ENCODE peak calls at places on chromosomes 12 and 14, in five cellular contexts. K, U, Y, A and X are unnamed samples.

GRCh38 chr14:95302667-95303066 is 17.0 kb downstream of the CLMN start:
- DNase-seq in U (no peak), A (no peak), Y (no peak), K (no peak), X (no peak)

GRCh38 chr12:92696240-92696639 is 6.5 kb upstream of the PLEKHG7 start:
- DNase-seq in Y (peak), A (peak), K (no peak), U (no peak), X (peak)

GRCh38 chr14:91219505-91220389 is 24.8 kb downstream of the GPR68 start:
- DNase-seq in Y (no peak), U (no peak), A (no peak), K (no peak), X (no peak)

GRCh38 chr14:24311837-24312615 is 724 bp downstream of the LTB4R start:
- DNase-seq in U (no peak), A (peak), Y (peak), K (no peak), X (no peak)

GRCh38 chr14:53979747-53980642 is 23.4 kb upstream of the BMP4 start:
- DNase-seq in Y (peak), A (peak), U (no peak), K (no peak), X (peak)

GRCh38 chr12:10454531-10454930 is 1.4 kb upstream of the KLRC1 start:
- DNase-seq in A (no peak), K (no peak), Y (no peak), U (no peak), X (no peak)

GRCh38 chr14:55097894-55098560 is 31.0 kb upstream of the LGALS3 start:
- DNase-seq in Y (no peak), K (no peak), U (peak), A (peak), X (no peak)

GRCh38 chr14:100982764-100983163 is 79.2 kb upstream of the RTL1 start:
- DNase-seq in A (no peak), U (no peak), K (no peak), Y (no peak), X (no peak)